ENCODE peak calls at places on chromosomes 16 and 17, in five cellular contexts. B, S, O, Z and E are unnamed samples.

GRCh38 chr16:50285406-50286003 is 19.2 kb downstream of the ADCY7 start:
- DNase-seq in B (no peak), S (no peak), O (no peak), Z (no peak), E (no peak)

GRCh38 chr17:59848778-59849177 is 44.0 kb downstream of the TUBD1 start:
- DNase-seq in B (peak), S (peak), O (no peak), Z (peak), E (peak)

GRCh38 chr17:74750327-74751069 is 2.1 kb downstream of the NHERF1 start:
- DNase-seq in B (no peak), S (no peak), O (no peak), Z (no peak), E (no peak)

GRCh38 chr16:30948087-30948955 is 547 bp upstream of the ORAI3 start:
- DNase-seq in B (peak), S (peak), O (no peak), Z (peak), E (no peak)

GRCh38 chr16:87366288-87366687 is 17.3 kb downstream of the FBXO31 start:
- DNase-seq in B (no peak), S (no peak), O (no peak), Z (no peak), E (no peak)

GRCh38 chr16:71929048-71929447 is 33.7 kb downstream of the IST1 start:
- DNase-seq in B (no peak), S (no peak), O (no peak), Z (peak), E (no peak)

GRCh38 chr16:66842765-66843164 is 1.4 kb upstream of the CA7 start:
- DNase-seq in B (no peak), S (no peak), O (no peak), Z (no peak), E (no peak)

GRCh38 chr17:9355841-9356240 is 219.8 kb downstream of the STX8 start:
- DNase-seq in B (no peak), S (no peak), O (no peak), Z (no peak), E (no peak)

GRCh38 chr17:21262259-21262993 is 9.2 kb upstream of the NATD1 start:
- DNase-seq in B (no peak), S (no peak), O (no peak), Z (no peak), E (no peak)

GRCh38 chr16:66036775-66037715 is 329.4 kb upstream of the CDH5 start:
- DNase-seq in B (no peak), S (no peak), O (no peak), Z (peak), E (no peak)

GRCh38 chr17:74042744-74043486 is 160.6 kb upstream of the RPL38 start:
- DNase-seq in B (no peak), S (peak), O (no peak), Z (peak), E (no peak)

GRCh38 chr16:35187665-35188225 is 1728.3 kb downstream of the TP53TG3F start:
- DNase-seq in B (no peak), S (no peak), O (no peak), Z (no peak), E (no peak)

GRCh38 chr16:77191259-77191969 is 424 bp downstream of the MON1B start:
- DNase-seq in B (no peak), S (peak), O (no peak), Z (no peak), E (peak)

GRCh38 chr16:88618182-88618955 is 20.0 kb upstream of the IL17C start:
- DNase-seq in B (no peak), S (no peak), O (no peak), Z (no peak), E (no peak)

GRCh38 chr17:57988301-57989010 is 402 bp upstream of the VEZF1 start:
- DNase-seq in B (peak), S (peak), O (peak), Z (no peak), E (peak)

GRCh38 chr17:4199818-4200402 is 56.9 kb downstream of the CYB5D2 start:
- DNase-seq in B (no peak), S (peak), O (peak), Z (no peak), E (no peak)

GRCh38 chr16:11715246-11715947 is 27.3 kb downstream of the TXNDC11 start:
- DNase-seq in B (no peak), S (peak), O (no peak), Z (no peak), E (no peak)

GRCh38 chr17:19800571-19800970 is 52.5 kb upstream of the ALDH3A1 start:
- DNase-seq in B (no peak), S (peak), O (no peak), Z (no peak), E (no peak)

GRCh38 chr17:45341389-45342158 is 24.8 kb upstream of the MAP3K14 start:
- DNase-seq in B (peak), S (no peak), O (no peak), Z (peak), E (no peak)

GRCh38 chr17:78789663-78790181 is 7.6 kb upstream of the CYTH1 start:
- DNase-seq in B (peak), S (no peak), O (peak), Z (no peak), E (no peak)

GRCh38 chr16:10970065-10970464 is 25.7 kb downstream of the CLEC16A start:
- DNase-seq in B (no peak), S (no peak), O (no peak), Z (no peak), E (no peak)

GRCh38 chr17:9272506-9272905 is 251.2 kb downstream of the NTN1 start:
- DNase-seq in B (no peak), S (no peak), O (no peak), Z (no peak), E (no peak)

GRCh38 chr16:14070555-14070876 is 603 bp upstream of the MRTFB start:
- DNase-seq in B (no peak), S (no peak), O (no peak), Z (no peak), E (no peak)

GRCh38 chr17:2087597-2088211 is 32.8 kb downstream of the HIC1 start:
- DNase-seq in B (peak), S (peak), O (peak), Z (no peak), E (peak)

GRCh38 chr17:60514500-60514899 is 11.5 kb downstream of the APPBP2 start:
- DNase-seq in B (no peak), S (no peak), O (no peak), Z (no peak), E (no peak)

GRCh38 chr16:2007081-2007836 is 2.4 kb downstream of the ZNF598 start:
- DNase-seq in B (no peak), S (no peak), O (no peak), Z (no peak), E (no peak)

GRCh38 chr16:89354325-89354724 is 136.0 kb downstream of the ANKRD11 start:
- DNase-seq in B (no peak), S (no peak), O (no peak), Z (no peak), E (no peak)

GRCh38 chr16:86572616-86573015 is 5.7 kb upstream of the FOXL1 start:
- DNase-seq in B (no peak), S (no peak), O (no peak), Z (no peak), E (no peak)